ENCODE peak calls at places on chromosomes 6 and 20, in seven cellular contexts. One of them, this sample, is unnamed.

GRCh38 chr6:154872605-154873004 is 122.5 kb upstream of the TIAM2 start:
- DNase-seq in PC-3: no peak
- DNase-seq in endothelial cell of umbilical vein: no peak
- DNase-seq in GM23248: no peak
- DNase-seq in HCT116: no peak
- DNase-seq in mammary epithelial cell: no peak
- DNase-seq in MM.1S: no peak
- DNase-seq in this sample: no peak

GRCh38 chr6:14661188-14661587 is 543.6 kb downstream of the CD83 start:
- DNase-seq in mammary epithelial cell: peak; percentile 25
- DNase-seq in endothelial cell of umbilical vein: no peak
- DNase-seq in HCT116: no peak
- DNase-seq in PC-3: no peak
- DNase-seq in GM23248: no peak
- DNase-seq in MM.1S: peak; percentile 71
- DNase-seq in this sample: no peak

GRCh38 chr6:1200706-1201105 is 111.2 kb upstream of the FOXQ1 start:
- DNase-seq in HCT116: peak; percentile 64
- DNase-seq in PC-3: no peak
- DNase-seq in GM23248: peak; percentile 9
- DNase-seq in MM.1S: no peak
- DNase-seq in endothelial cell of umbilical vein: no peak
- DNase-seq in mammary epithelial cell: no peak
- DNase-seq in this sample: peak; percentile 82

GRCh38 chr6:150336299-150336698 is 32.5 kb upstream of the IYD start:
- DNase-seq in GM23248: peak; percentile 56
- DNase-seq in endothelial cell of umbilical vein: peak; percentile 63
- DNase-seq in MM.1S: no peak
- DNase-seq in HCT116: peak; percentile 23
- DNase-seq in PC-3: peak; percentile 34
- DNase-seq in mammary epithelial cell: peak; percentile 97
- DNase-seq in this sample: no peak

GRCh38 chr20:38842558-38842981 is 37.1 kb downstream of the PPP1R16B start:
- DNase-seq in HCT116: no peak
- DNase-seq in GM23248: no peak
- DNase-seq in endothelial cell of umbilical vein: peak; percentile 37
- DNase-seq in PC-3: no peak
- DNase-seq in MM.1S: peak; percentile 96
- DNase-seq in mammary epithelial cell: no peak
- DNase-seq in this sample: no peak

GRCh38 chr6:33694401-33694931 is 17.0 kb downstream of the UQCC2 start:
- DNase-seq in PC-3: peak; percentile 84
- DNase-seq in endothelial cell of umbilical vein: peak; percentile 84
- DNase-seq in GM23248: peak; percentile 91
- DNase-seq in MM.1S: no peak
- DNase-seq in mammary epithelial cell: peak; percentile 72
- DNase-seq in HCT116: no peak
- DNase-seq in this sample: peak; percentile 66

GRCh38 chr6:49551126-49551865 is 828 bp downstream of the C6orf141 start:
- DNase-seq in PC-3: peak; percentile 34
- DNase-seq in mammary epithelial cell: no peak
- DNase-seq in HCT116: no peak
- DNase-seq in GM23248: peak; percentile 32
- DNase-seq in MM.1S: no peak
- DNase-seq in endothelial cell of umbilical vein: peak; percentile 40
- DNase-seq in this sample: no peak

GRCh38 chr6:71473908-71474307 is 185.3 kb downstream of the OGFRL1 start:
- DNase-seq in GM23248: peak; percentile 93
- DNase-seq in HCT116: no peak
- DNase-seq in endothelial cell of umbilical vein: peak; percentile 70
- DNase-seq in mammary epithelial cell: peak; percentile 91
- DNase-seq in MM.1S: no peak
- DNase-seq in PC-3: peak; percentile 77
- DNase-seq in this sample: peak; percentile 95

GRCh38 chr6:108966855-108967755 is 118.9 kb downstream of the ARMC2 start:
- DNase-seq in GM23248: peak; percentile 43
- DNase-seq in mammary epithelial cell: peak; percentile 78
- DNase-seq in endothelial cell of umbilical vein: peak; percentile 28
- DNase-seq in MM.1S: no peak
- DNase-seq in HCT116: peak; percentile 7
- DNase-seq in PC-3: peak; percentile 63
- DNase-seq in this sample: peak; percentile 29

GRCh38 chr20:9166153-9166780 is 97.4 kb downstream of the PLCB4 start:
- DNase-seq in GM23248: no peak
- DNase-seq in mammary epithelial cell: no peak
- DNase-seq in PC-3: no peak
- DNase-seq in HCT116: no peak
- DNase-seq in MM.1S: no peak
- DNase-seq in endothelial cell of umbilical vein: peak; percentile 32
- DNase-seq in this sample: no peak

GRCh38 chr6:139407718-139408222 is 33.3 kb upstream of the CITED2 start:
- DNase-seq in endothelial cell of umbilical vein: no peak
- DNase-seq in MM.1S: no peak
- DNase-seq in PC-3: peak; percentile 54
- DNase-seq in HCT116: no peak
- DNase-seq in mammary epithelial cell: peak; percentile 98
- DNase-seq in GM23248: peak; percentile 94
- DNase-seq in this sample: peak; percentile 100

GRCh38 chr6:104771258-104771832 is 88.4 kb downstream of the HACE1 start:
- DNase-seq in MM.1S: peak; percentile 10
- DNase-seq in mammary epithelial cell: no peak
- DNase-seq in GM23248: peak; percentile 54
- DNase-seq in endothelial cell of umbilical vein: peak; percentile 51
- DNase-seq in PC-3: peak; percentile 45
- DNase-seq in HCT116: no peak
- DNase-seq in this sample: peak; percentile 50

GRCh38 chr6:107275330-107275865 is 160.1 kb upstream of the BEND3 start:
- DNase-seq in MM.1S: no peak
- DNase-seq in endothelial cell of umbilical vein: no peak
- DNase-seq in mammary epithelial cell: no peak
- DNase-seq in GM23248: no peak
- DNase-seq in PC-3: peak; percentile 11
- DNase-seq in HCT116: no peak
- DNase-seq in this sample: no peak

GRCh38 chr6:11912420-11912819 is 99.7 kb upstream of the HIVEP1 start:
- DNase-seq in HCT116: no peak
- DNase-seq in GM23248: peak; percentile 15
- DNase-seq in PC-3: peak; percentile 25
- DNase-seq in endothelial cell of umbilical vein: no peak
- DNase-seq in MM.1S: no peak
- DNase-seq in mammary epithelial cell: no peak
- DNase-seq in this sample: no peak

GRCh38 chr20:53736757-53737403 is 143.2 kb upstream of the ZNF217 start:
- DNase-seq in HCT116: no peak
- DNase-seq in endothelial cell of umbilical vein: peak; percentile 14
- DNase-seq in mammary epithelial cell: peak; percentile 57
- DNase-seq in GM23248: peak; percentile 76
- DNase-seq in MM.1S: peak; percentile 52
- DNase-seq in PC-3: peak; percentile 49
- DNase-seq in this sample: peak; percentile 67

GRCh38 chr6:46419576-46420002 is 71.7 kb downstream of the RCAN2 start:
- DNase-seq in endothelial cell of umbilical vein: peak; percentile 63
- DNase-seq in PC-3: peak; percentile 83
- DNase-seq in GM23248: peak; percentile 86
- DNase-seq in HCT116: peak; percentile 60
- DNase-seq in MM.1S: peak; percentile 58
- DNase-seq in mammary epithelial cell: peak; percentile 48
- DNase-seq in this sample: peak; percentile 48

GRCh38 chr20:38156280-38156679 is 8.8 kb downstream of the TGM2 start:
- DNase-seq in PC-3: no peak
- DNase-seq in endothelial cell of umbilical vein: no peak
- DNase-seq in MM.1S: no peak
- DNase-seq in HCT116: no peak
- DNase-seq in mammary epithelial cell: no peak
- DNase-seq in GM23248: no peak
- DNase-seq in this sample: no peak

GRCh38 chr6:147808631-147809030 is 300.1 kb downstream of the SAMD5 start:
- DNase-seq in PC-3: no peak
- DNase-seq in mammary epithelial cell: no peak
- DNase-seq in MM.1S: no peak
- DNase-seq in GM23248: no peak
- DNase-seq in endothelial cell of umbilical vein: no peak
- DNase-seq in HCT116: no peak
- DNase-seq in this sample: peak; percentile 63

GRCh38 chr6:89311853-89312531 is 3.1 kb downstream of the GABRR2 start:
- DNase-seq in GM23248: peak; percentile 80
- DNase-seq in MM.1S: no peak
- DNase-seq in HCT116: no peak
- DNase-seq in PC-3: peak; percentile 48
- DNase-seq in mammary epithelial cell: no peak
- DNase-seq in endothelial cell of umbilical vein: peak; percentile 95
- DNase-seq in this sample: peak; percentile 77

GRCh38 chr6:116764557-116764960 is 960 bp downstream of the FAM162B start:
- DNase-seq in endothelial cell of umbilical vein: no peak
- DNase-seq in GM23248: no peak
- DNase-seq in HCT116: no peak
- DNase-seq in mammary epithelial cell: no peak
- DNase-seq in PC-3: no peak
- DNase-seq in MM.1S: no peak
- DNase-seq in this sample: peak; percentile 62

GRCh38 chr6:130796313-130796905 is 30.8 kb upstream of the SMLR1 start:
- DNase-seq in PC-3: peak; percentile 69
- DNase-seq in endothelial cell of umbilical vein: peak; percentile 95
- DNase-seq in mammary epithelial cell: peak; percentile 77
- DNase-seq in GM23248: peak; percentile 46
- DNase-seq in MM.1S: no peak
- DNase-seq in HCT116: no peak
- DNase-seq in this sample: peak; percentile 90

GRCh38 chr6:36442671-36443497 is at the start of the genes KCTD20 and PXT1:
- DNase-seq in endothelial cell of umbilical vein: peak; percentile 81
- DNase-seq in GM23248: peak; percentile 95
- DNase-seq in PC-3: peak; percentile 91
- DNase-seq in MM.1S: peak; percentile 90
- DNase-seq in HCT116: peak; percentile 75
- DNase-seq in mammary epithelial cell: peak; percentile 83
- DNase-seq in this sample: peak; percentile 90

GRCh38 chr6:139316622-139317317 is 25.0 kb upstream of the TXLNB start:
- DNase-seq in mammary epithelial cell: no peak
- DNase-seq in GM23248: no peak
- DNase-seq in endothelial cell of umbilical vein: no peak
- DNase-seq in MM.1S: peak; percentile 68
- DNase-seq in PC-3: no peak
- DNase-seq in HCT116: no peak
- DNase-seq in this sample: no peak

GRCh38 chr6:145734486-145735355 is 599 bp downstream of the EPM2A start:
- DNase-seq in GM23248: peak; percentile 94
- DNase-seq in HCT116: peak; percentile 75
- DNase-seq in MM.1S: peak; percentile 60
- DNase-seq in PC-3: peak; percentile 80
- DNase-seq in endothelial cell of umbilical vein: peak; percentile 89
- DNase-seq in mammary epithelial cell: peak; percentile 86
- DNase-seq in this sample: peak; percentile 93

GRCh38 chr6:41201784-41202181 is 834 bp upstream of the TREML2 start:
- DNase-seq in HCT116: no peak
- DNase-seq in MM.1S: no peak
- DNase-seq in mammary epithelial cell: no peak
- DNase-seq in GM23248: no peak
- DNase-seq in endothelial cell of umbilical vein: no peak
- DNase-seq in PC-3: no peak
- DNase-seq in this sample: no peak

GRCh38 chr20:46652699-46653098 is 1.4 kb upstream of the SLC13A3 start:
- DNase-seq in GM23248: peak; percentile 4
- DNase-seq in endothelial cell of umbilical vein: no peak
- DNase-seq in PC-3: peak; percentile 33
- DNase-seq in MM.1S: no peak
- DNase-seq in mammary epithelial cell: peak; percentile 10
- DNase-seq in HCT116: no peak
- DNase-seq in this sample: peak; percentile 33

GRCh38 chr6:139588076-139588639 is 213.7 kb upstream of the CITED2 start:
- DNase-seq in mammary epithelial cell: peak; percentile 43
- DNase-seq in HCT116: peak; percentile 52
- DNase-seq in MM.1S: no peak
- DNase-seq in PC-3: peak; percentile 61
- DNase-seq in endothelial cell of umbilical vein: peak; percentile 67
- DNase-seq in GM23248: peak; percentile 33
- DNase-seq in this sample: peak; percentile 85

GRCh38 chr20:64109831-64110391 is 2.5 kb upstream of the NPBWR2 start:
- DNase-seq in endothelial cell of umbilical vein: no peak
- DNase-seq in MM.1S: no peak
- DNase-seq in HCT116: no peak
- DNase-seq in mammary epithelial cell: no peak
- DNase-seq in PC-3: no peak
- DNase-seq in GM23248: no peak
- DNase-seq in this sample: no peak
- TF ChIP-seq EZH2 in endothelial cell of umbilical vein: no peak
- TF ChIP-seq EZH2 in MM.1S: no peak
- TF ChIP-seq EZH2 in HCT116: no peak
- TF ChIP-seq EZH2 in mammary epithelial cell: no peak
- TF ChIP-seq EZH2 in PC-3: no peak
- TF ChIP-seq EZH2 in GM23248: no peak
- TF ChIP-seq EZH2 in this sample: no peak

DNA sequence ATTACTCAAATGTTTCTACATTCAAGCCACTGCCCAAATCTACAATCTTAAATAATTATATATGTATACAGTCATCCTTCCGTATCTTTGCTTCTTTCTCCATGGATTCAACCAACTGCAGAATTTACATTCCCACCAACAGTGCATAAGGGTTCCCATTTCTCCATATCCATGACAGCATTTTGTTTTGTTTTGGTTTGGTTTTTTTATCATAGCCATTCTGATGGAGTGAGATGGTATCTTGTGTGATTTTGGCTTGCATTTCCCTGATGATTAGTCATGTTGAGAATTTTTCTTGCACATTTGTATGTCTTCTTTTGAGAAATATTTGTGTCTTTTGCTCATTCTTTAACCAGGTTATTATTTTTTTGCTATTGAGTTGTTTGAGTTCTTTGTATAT is 198.5 kb downstream of the C6orf118 start:
- DNase-seq in GM23248: peak; percentile 79
- DNase-seq in HCT116: no peak
- DNase-seq in endothelial cell of umbilical vein: no peak
- DNase-seq in PC-3: no peak
- DNase-seq in MM.1S: no peak
- DNase-seq in mammary epithelial cell: no peak
- DNase-seq in this sample: peak; percentile 27
- H3K9ac ChIP-seq in GM23248: peak overlapping the region; percentile 9
- H3K9ac ChIP-seq in HCT116: no peak overlapping the region
- H3K9ac ChIP-seq in endothelial cell of umbilical vein: no peak overlapping the region
- H3K9ac ChIP-seq in PC-3: no peak overlapping the region
- H3K9ac ChIP-seq in MM.1S: no peak overlapping the region
- H3K9ac ChIP-seq in mammary epithelial cell: no peak overlapping the region
- H3K9ac ChIP-seq in this sample: no peak overlapping the region

GRCh38 chr20:61324906-61325305 is 72.8 kb downstream of the CDH4 start:
- DNase-seq in GM23248: no peak
- DNase-seq in MM.1S: no peak
- DNase-seq in endothelial cell of umbilical vein: no peak
- DNase-seq in mammary epithelial cell: no peak
- DNase-seq in HCT116: no peak
- DNase-seq in PC-3: no peak
- DNase-seq in this sample: no peak
- H3K36me3 ChIP-seq in GM23248: no peaks in the 10 kb centered on the region
- H3K36me3 ChIP-seq in MM.1S: no peaks in the 10 kb centered on the region
- H3K36me3 ChIP-seq in endothelial cell of umbilical vein: no peaks in the 10 kb centered on the region
- H3K36me3 ChIP-seq in mammary epithelial cell: no peaks in the 10 kb centered on the region
- H3K36me3 ChIP-seq in HCT116: no peaks in the 10 kb centered on the region
- H3K36me3 ChIP-seq in PC-3: no peaks in the 10 kb centered on the region
- H3K36me3 ChIP-seq in this sample: peaks cover 2% of the 10 kb centered on the region

GRCh38 chr6:123803862-123804681 is at the start of gene NKAIN2:
- DNase-seq in PC-3: no peak
- DNase-seq in GM23248: no peak
- DNase-seq in mammary epithelial cell: peak; percentile 2
- DNase-seq in endothelial cell of umbilical vein: peak; percentile 15
- DNase-seq in MM.1S: peak; percentile 56
- DNase-seq in HCT116: no peak
- DNase-seq in this sample: no peak
- TF ChIP-seq EZH2 in PC-3: no peak
- TF ChIP-seq EZH2 in GM23248: peak; percentile 66
- TF ChIP-seq EZH2 in mammary epithelial cell: peak; percentile 41
- TF ChIP-seq EZH2 in endothelial cell of umbilical vein: peak; percentile 29
- TF ChIP-seq EZH2 in MM.1S: no peak
- TF ChIP-seq EZH2 in HCT116: no peak
- TF ChIP-seq EZH2 in this sample: peak; percentile 83

This sample was measured in fibroblast of lung.